ENCODE peak calls at places on chromosome 1, in ten cellular contexts. One of them, this sample, is unnamed.
A peak's percentile ranks its signal among the peaks of the same experiment; 100 is the strongest.

GRCh38 chr1:166165661-166166399 is 971 bp downstream of the FAM78B start:
- DNase-seq in NCI-H1105: no peak
- DNase-seq in coronary artery: no peak
- DNase-seq in SK-N-MC: no peak
- DNase-seq in cardiac septum: no peak
- DNase-seq in KBM-7: no peak
- DNase-seq in NCI-H2029: no peak
- DNase-seq in fibroblast of the conjunctiva: no peak
- DNase-seq in GM12892: peak; percentile 23
- DNase-seq in GM03348: no peak
- DNase-seq in this sample: peak; percentile 11

GRCh38 chr1:85307987-85308836 is 31.8 kb upstream of the BCL10 start:
- DNase-seq in NCI-H1105: peak; percentile 82
- DNase-seq in coronary artery: peak; percentile 90
- DNase-seq in SK-N-MC: peak; percentile 58
- DNase-seq in cardiac septum: peak; percentile 92
- DNase-seq in KBM-7: peak; percentile 89
- DNase-seq in NCI-H2029: peak; percentile 34
- DNase-seq in fibroblast of the conjunctiva: peak; percentile 73
- DNase-seq in GM12892: peak; percentile 31
- DNase-seq in GM03348: peak; percentile 85
- DNase-seq in this sample: peak; percentile 92

GRCh38 chr1:248779350-248779749 is 23.8 kb upstream of the LYPD8 start:
- DNase-seq in NCI-H1105: no peak
- DNase-seq in coronary artery: no peak
- DNase-seq in SK-N-MC: no peak
- DNase-seq in cardiac septum: no peak
- DNase-seq in KBM-7: no peak
- DNase-seq in NCI-H2029: no peak
- DNase-seq in fibroblast of the conjunctiva: no peak
- DNase-seq in GM12892: no peak
- DNase-seq in GM03348: no peak
- DNase-seq in this sample: no peak

GRCh38 chr1:54278941-54279422 is 79.0 kb downstream of the MRPL37 start:
- DNase-seq in NCI-H1105: no peak
- DNase-seq in coronary artery: peak; percentile 91
- DNase-seq in SK-N-MC: no peak
- DNase-seq in cardiac septum: no peak
- DNase-seq in KBM-7: no peak
- DNase-seq in NCI-H2029: no peak
- DNase-seq in fibroblast of the conjunctiva: no peak
- DNase-seq in GM12892: no peak
- DNase-seq in GM03348: peak; percentile 53
- DNase-seq in this sample: peak; percentile 51

GRCh38 chr1:114585221-114585620 is 3.8 kb upstream of the BCAS2 start:
- DNase-seq in NCI-H1105: peak; percentile 0
- DNase-seq in coronary artery: no peak
- DNase-seq in SK-N-MC: no peak
- DNase-seq in cardiac septum: no peak
- DNase-seq in KBM-7: no peak
- DNase-seq in NCI-H2029: no peak
- DNase-seq in fibroblast of the conjunctiva: no peak
- DNase-seq in GM12892: no peak
- DNase-seq in GM03348: no peak
- DNase-seq in this sample: no peak

GRCh38 chr1:201223852-201224670 is 33.4 kb downstream of the IGFN1 start:
- DNase-seq in NCI-H1105: no peak
- DNase-seq in coronary artery: peak; percentile 64
- DNase-seq in SK-N-MC: no peak
- DNase-seq in cardiac septum: no peak
- DNase-seq in KBM-7: no peak
- DNase-seq in NCI-H2029: no peak
- DNase-seq in fibroblast of the conjunctiva: no peak
- DNase-seq in GM12892: no peak
- DNase-seq in GM03348: no peak
- DNase-seq in this sample: no peak

GRCh38 chr1:55275976-55276375 is 60.8 kb upstream of the USP24 start:
- DNase-seq in NCI-H1105: no peak
- DNase-seq in coronary artery: no peak
- DNase-seq in SK-N-MC: no peak
- DNase-seq in cardiac septum: no peak
- DNase-seq in KBM-7: no peak
- DNase-seq in NCI-H2029: no peak
- DNase-seq in fibroblast of the conjunctiva: no peak
- DNase-seq in GM12892: no peak
- DNase-seq in GM03348: peak; percentile 52
- DNase-seq in this sample: peak; percentile 51

GRCh38 chr1:85428471-85429077 is 36.4 kb downstream of the DDAH1 start:
- DNase-seq in NCI-H1105: no peak
- DNase-seq in coronary artery: no peak
- DNase-seq in SK-N-MC: no peak
- DNase-seq in cardiac septum: no peak
- DNase-seq in KBM-7: peak; percentile 75
- DNase-seq in NCI-H2029: no peak
- DNase-seq in fibroblast of the conjunctiva: no peak
- DNase-seq in GM12892: no peak
- DNase-seq in GM03348: no peak
- DNase-seq in this sample: no peak

GRCh38 chr1:24708938-24709337 is 36.3 kb upstream of the CLIC4 start:
- DNase-seq in NCI-H1105: no peak
- DNase-seq in coronary artery: no peak
- DNase-seq in SK-N-MC: no peak
- DNase-seq in cardiac septum: no peak
- DNase-seq in KBM-7: peak; percentile 69
- DNase-seq in NCI-H2029: no peak
- DNase-seq in fibroblast of the conjunctiva: no peak
- DNase-seq in GM12892: no peak
- DNase-seq in GM03348: no peak
- DNase-seq in this sample: no peak

GRCh38 chr1:51567653-51568052 is 48.6 kb upstream of the EPS15 start:
- DNase-seq in NCI-H1105: no peak
- DNase-seq in coronary artery: no peak
- DNase-seq in SK-N-MC: no peak
- DNase-seq in cardiac septum: no peak
- DNase-seq in KBM-7: no peak
- DNase-seq in NCI-H2029: peak; percentile 74
- DNase-seq in fibroblast of the conjunctiva: peak; percentile 26
- DNase-seq in GM12892: no peak
- DNase-seq in GM03348: peak; percentile 75
- DNase-seq in this sample: peak; percentile 78

GRCh38 chr1:151457911-151458882 is 1.1 kb downstream of the POGZ start:
- DNase-seq in NCI-H1105: peak; percentile 66
- DNase-seq in coronary artery: no peak
- DNase-seq in SK-N-MC: peak; percentile 77
- DNase-seq in cardiac septum: peak; percentile 79
- DNase-seq in KBM-7: peak; percentile 62
- DNase-seq in NCI-H2029: peak; percentile 58
- DNase-seq in fibroblast of the conjunctiva: peak; percentile 77
- DNase-seq in GM12892: peak; percentile 57
- DNase-seq in GM03348: peak; percentile 92
- DNase-seq in this sample: peak; percentile 79

GRCh38 chr1:229194096-229194495 is 76.8 kb upstream of the RAB4A start:
- DNase-seq in NCI-H1105: no peak
- DNase-seq in coronary artery: no peak
- DNase-seq in SK-N-MC: no peak
- DNase-seq in cardiac septum: no peak
- DNase-seq in KBM-7: no peak
- DNase-seq in NCI-H2029: no peak
- DNase-seq in fibroblast of the conjunctiva: no peak
- DNase-seq in GM12892: no peak
- DNase-seq in GM03348: no peak
- DNase-seq in this sample: no peak

GRCh38 chr1:206468571-206468970 is 1.7 kb upstream of the IKBKE start:
- DNase-seq in NCI-H1105: no peak
- DNase-seq in coronary artery: no peak
- DNase-seq in SK-N-MC: no peak
- DNase-seq in cardiac septum: no peak
- DNase-seq in KBM-7: no peak
- DNase-seq in NCI-H2029: no peak
- DNase-seq in fibroblast of the conjunctiva: no peak
- DNase-seq in GM12892: no peak
- DNase-seq in GM03348: no peak
- DNase-seq in this sample: no peak

GRCh38 chr1:164558461-164559341 is at the start of gene PBX1:
- DNase-seq in NCI-H1105: peak; percentile 98
- DNase-seq in coronary artery: peak; percentile 99
- DNase-seq in SK-N-MC: peak; percentile 91
- DNase-seq in cardiac septum: peak; percentile 97
- DNase-seq in KBM-7: peak; percentile 95
- DNase-seq in NCI-H2029: peak; percentile 91
- DNase-seq in fibroblast of the conjunctiva: peak; percentile 97
- DNase-seq in GM12892: peak; percentile 46
- DNase-seq in GM03348: peak; percentile 99
- DNase-seq in this sample: peak; percentile 54

GRCh38 chr1:160633330-160633903 is 13.4 kb downstream of the SLAMF1 start:
- DNase-seq in NCI-H1105: no peak
- DNase-seq in coronary artery: no peak
- DNase-seq in SK-N-MC: no peak
- DNase-seq in cardiac septum: no peak
- DNase-seq in KBM-7: no peak
- DNase-seq in NCI-H2029: no peak
- DNase-seq in fibroblast of the conjunctiva: no peak
- DNase-seq in GM12892: no peak
- DNase-seq in GM03348: no peak
- DNase-seq in this sample: no peak

GRCh38 chr1:67647036-67647798 is 37.8 kb upstream of the GADD45A start:
- DNase-seq in NCI-H1105: no peak
- DNase-seq in coronary artery: no peak
- DNase-seq in SK-N-MC: no peak
- DNase-seq in cardiac septum: no peak
- DNase-seq in KBM-7: no peak
- DNase-seq in NCI-H2029: peak; percentile 92
- DNase-seq in fibroblast of the conjunctiva: peak; percentile 23
- DNase-seq in GM12892: no peak
- DNase-seq in GM03348: no peak
- DNase-seq in this sample: no peak

GRCh38 chr1:81714636-81715035 is 86.1 kb upstream of the ADGRL2 start:
- DNase-seq in NCI-H1105: peak; percentile 34
- DNase-seq in coronary artery: no peak
- DNase-seq in SK-N-MC: no peak
- DNase-seq in cardiac septum: no peak
- DNase-seq in KBM-7: no peak
- DNase-seq in NCI-H2029: no peak
- DNase-seq in fibroblast of the conjunctiva: no peak
- DNase-seq in GM12892: no peak
- DNase-seq in GM03348: no peak
- DNase-seq in this sample: no peak

GRCh38 chr1:237237721-237238120 is 195.7 kb downstream of the RYR2 start:
- DNase-seq in NCI-H1105: no peak
- DNase-seq in coronary artery: no peak
- DNase-seq in SK-N-MC: no peak
- DNase-seq in cardiac septum: no peak
- DNase-seq in KBM-7: no peak
- DNase-seq in NCI-H2029: no peak
- DNase-seq in fibroblast of the conjunctiva: no peak
- DNase-seq in GM12892: no peak
- DNase-seq in GM03348: no peak
- DNase-seq in this sample: no peak

GRCh38 chr1:228096416-228097332 is 6.5 kb downstream of the C1orf35 start:
- DNase-seq in NCI-H1105: no peak
- DNase-seq in coronary artery: peak; percentile 66
- DNase-seq in SK-N-MC: no peak
- DNase-seq in cardiac septum: peak; percentile 63
- DNase-seq in KBM-7: no peak
- DNase-seq in NCI-H2029: no peak
- DNase-seq in fibroblast of the conjunctiva: no peak
- DNase-seq in GM12892: peak; percentile 10
- DNase-seq in GM03348: no peak
- DNase-seq in this sample: no peak

GRCh38 chr1:63828322-63829044 is 54.7 kb downstream of the ROR1 start:
- DNase-seq in NCI-H1105: no peak
- DNase-seq in coronary artery: no peak
- DNase-seq in SK-N-MC: no peak
- DNase-seq in cardiac septum: no peak
- DNase-seq in KBM-7: no peak
- DNase-seq in NCI-H2029: no peak
- DNase-seq in fibroblast of the conjunctiva: no peak
- DNase-seq in GM12892: no peak
- DNase-seq in GM03348: no peak
- DNase-seq in this sample: no peak

GRCh38 chr1:19309123-19309813 is 2.7 kb downstream of the AKR7A2 start:
- DNase-seq in NCI-H1105: no peak
- DNase-seq in coronary artery: no peak
- DNase-seq in SK-N-MC: no peak
- DNase-seq in cardiac septum: no peak
- DNase-seq in KBM-7: no peak
- DNase-seq in NCI-H2029: no peak
- DNase-seq in fibroblast of the conjunctiva: peak; percentile 57
- DNase-seq in GM12892: no peak
- DNase-seq in GM03348: peak; percentile 42
- DNase-seq in this sample: peak; percentile 40

GRCh38 chr1:38991638-38992449 is 768 bp downstream of the AKIRIN1 start:
- DNase-seq in NCI-H1105: peak; percentile 24
- DNase-seq in coronary artery: peak; percentile 77
- DNase-seq in SK-N-MC: no peak
- DNase-seq in cardiac septum: peak; percentile 79
- DNase-seq in KBM-7: peak; percentile 43
- DNase-seq in NCI-H2029: peak; percentile 90
- DNase-seq in fibroblast of the conjunctiva: no peak
- DNase-seq in GM12892: no peak
- DNase-seq in GM03348: peak; percentile 76
- DNase-seq in this sample: peak; percentile 36

GRCh38 chr1:116824631-116825399 is 70.6 kb downstream of the CD2 start:
- DNase-seq in NCI-H1105: no peak
- DNase-seq in coronary artery: no peak
- DNase-seq in SK-N-MC: no peak
- DNase-seq in cardiac septum: no peak
- DNase-seq in KBM-7: no peak
- DNase-seq in NCI-H2029: peak; percentile 72
- DNase-seq in fibroblast of the conjunctiva: no peak
- DNase-seq in GM12892: no peak
- DNase-seq in GM03348: no peak
- DNase-seq in this sample: no peak

GRCh38 chr1:31501505-31501904 is 74.8 kb upstream of the TINAGL1 start:
- DNase-seq in NCI-H1105: no peak
- DNase-seq in coronary artery: no peak
- DNase-seq in SK-N-MC: no peak
- DNase-seq in cardiac septum: no peak
- DNase-seq in KBM-7: no peak
- DNase-seq in NCI-H2029: no peak
- DNase-seq in fibroblast of the conjunctiva: no peak
- DNase-seq in GM12892: no peak
- DNase-seq in GM03348: no peak
- DNase-seq in this sample: no peak

GRCh38 chr1:12001249-12001917 is 17.9 kb upstream of the MIIP start:
- DNase-seq in NCI-H1105: no peak
- DNase-seq in coronary artery: no peak
- DNase-seq in SK-N-MC: peak; percentile 45
- DNase-seq in cardiac septum: no peak
- DNase-seq in KBM-7: peak; percentile 68
- DNase-seq in NCI-H2029: no peak
- DNase-seq in fibroblast of the conjunctiva: peak; percentile 69
- DNase-seq in GM12892: no peak
- DNase-seq in GM03348: peak; percentile 38
- DNase-seq in this sample: peak; percentile 50

GRCh38 chr1:147287133-147287865 is 44.8 kb downstream of the CHD1L start:
- DNase-seq in NCI-H1105: no peak
- DNase-seq in coronary artery: no peak
- DNase-seq in SK-N-MC: no peak
- DNase-seq in cardiac septum: no peak
- DNase-seq in KBM-7: no peak
- DNase-seq in NCI-H2029: no peak
- DNase-seq in fibroblast of the conjunctiva: no peak
- DNase-seq in GM12892: no peak
- DNase-seq in GM03348: no peak
- DNase-seq in this sample: peak; percentile 97

GRCh38 chr1:151156515-151156819 is at the start of gene TNFAIP8L2:
- DNase-seq in NCI-H1105: no peak
- DNase-seq in coronary artery: peak; percentile 68
- DNase-seq in SK-N-MC: no peak
- DNase-seq in cardiac septum: peak; percentile 89
- DNase-seq in KBM-7: peak; percentile 84
- DNase-seq in NCI-H2029: no peak
- DNase-seq in fibroblast of the conjunctiva: no peak
- DNase-seq in GM12892: no peak
- DNase-seq in GM03348: no peak
- DNase-seq in this sample: no peak

GRCh38 chr1:24308365-24309015 is 10.7 kb upstream of the GRHL3 start:
- DNase-seq in NCI-H1105: no peak
- DNase-seq in coronary artery: no peak
- DNase-seq in SK-N-MC: no peak
- DNase-seq in cardiac septum: no peak
- DNase-seq in KBM-7: no peak
- DNase-seq in NCI-H2029: no peak
- DNase-seq in fibroblast of the conjunctiva: no peak
- DNase-seq in GM12892: no peak
- DNase-seq in GM03348: no peak
- DNase-seq in this sample: peak; percentile 25